ENCODE peak calls at places on chromosomes 4 and X, in nine cellular contexts. S is AG08395; I is HS-5; Z is activated CD4-positive, alpha-beta T cell treated with anti-CD3 and anti-CD28 coated beads for 36 hours; V is prostate gland; P is psoas muscle; K is OCI-M1; J is M059J; F is Calu3. E is an unnamed sample.

GRCh38 chrX:118116308-118117068 is at the start of gene KLHL13:
- DNase-seq in S (peak; percentile 51), I (no peak), Z (peak; percentile 40), V (peak; percentile 6), P (peak; percentile 70), K (peak; percentile 57), J (peak; percentile 36), F (peak; percentile 14), E (no peak)

GRCh38 chr4:46329118-46329976 is 60.6 kb downstream of the GABRA2 start:
- DNase-seq in S (no peak), I (peak; percentile 31), Z (no peak), V (no peak), P (no peak), K (peak; percentile 90), J (peak; percentile 20), F (peak; percentile 7), E (peak; percentile 24)

GRCh38 chr4:107818301-107818910 is 6.3 kb upstream of the SGMS2 start:
- DNase-seq in S (peak; percentile 7), I (no peak), Z (peak; percentile 31), V (no peak), P (no peak), K (peak; percentile 82), J (peak; percentile 60), F (no peak), E (no peak)

GRCh38 chr4:73544620-73545019 is 63.1 kb downstream of the AFM start:
- DNase-seq in S (no peak), I (no peak), Z (no peak), V (no peak), P (no peak), K (no peak), J (no peak), F (no peak), E (no peak)

GRCh38 chr4:130124066-130124465 is 1028.1 kb downstream of the C4orf33 start:
- DNase-seq in S (no peak), I (no peak), Z (no peak), V (no peak), P (no peak), K (no peak), J (no peak), F (no peak), E (no peak)

GRCh38 chr4:111761531-111761930 is 383.7 kb upstream of the FAM241A start:
- DNase-seq in S (peak; percentile 50), I (no peak), Z (no peak), V (no peak), P (no peak), K (no peak), J (no peak), F (no peak), E (no peak)

GRCh38 chr4:57318694-57319093 is 208.5 kb upstream of the IGFBP7 start:
- DNase-seq in S (no peak), I (no peak), Z (no peak), V (no peak), P (no peak), K (no peak), J (no peak), F (no peak), E (no peak)

GRCh38 chrX:71178908-71179307 is 34.3 kb downstream of the NLGN3 start:
- DNase-seq in S (peak; percentile 62), I (peak; percentile 18), Z (peak; percentile 52), V (peak; percentile 42), P (no peak), K (peak; percentile 80), J (peak; percentile 72), F (peak; percentile 53), E (no peak)

GRCh38 chr4:38155589-38156294 is 195.5 kb downstream of the PTTG2 start:
- DNase-seq in S (no peak), I (no peak), Z (no peak), V (no peak), P (no peak), K (no peak), J (no peak), F (no peak), E (no peak)

GRCh38 chr4:98615991-98616390 is 42.4 kb downstream of the TSPAN5 start:
- DNase-seq in S (no peak), I (no peak), Z (no peak), V (no peak), P (no peak), K (no peak), J (no peak), F (no peak), E (no peak)

GRCh38 chrX:27186671-27187070 is 276.5 kb downstream of the PPP4R3C start:
- DNase-seq in S (peak; percentile 8), I (peak; percentile 15), Z (peak; percentile 40), V (no peak), P (no peak), K (peak; percentile 63), J (peak; percentile 28), F (peak; percentile 31), E (no peak)

GRCh38 chrX:112851161-112851779 is 10.6 kb upstream of the AMOT start:
- DNase-seq in S (no peak), I (no peak), Z (peak; percentile 7), V (no peak), P (no peak), K (no peak), J (peak; percentile 13), F (no peak), E (no peak)

GRCh38 chrX:85627363-85627762 is 247.9 kb upstream of the POF1B start:
- DNase-seq in S (no peak), I (no peak), Z (no peak), V (no peak), P (no peak), K (peak; percentile 8), J (no peak), F (no peak), E (no peak)